ENCODE peak calls at places on chromosomes 2 and 18, in eight cellular contexts. N is psoas muscle, D is GM13976, Q is K562, P is astrocyte, E is NB4, A is HCT116, J is WTC11. K is an unnamed sample.

GRCh38 chr18:44507729-44508325 is 172.9 kb upstream of the SETBP1 start:
- DNase-seq in N (peak; percentile 14), P (no peak), Q (no peak), E (peak; percentile 24), A (no peak), D (no peak), J (no peak), K (peak; percentile 23)

GRCh38 chr2:209990838-209991237 is 11.6 kb upstream of the RPE start:
- DNase-seq in P (no peak), Q (no peak), D (no peak), A (no peak), N (no peak), J (no peak), E (no peak), K (no peak)

GRCh38 chr2:214740867-214741266 is 68.6 kb downstream of the BARD1 start:
- DNase-seq in Q (no peak), N (no peak), A (no peak), P (no peak), E (no peak), J (no peak), D (no peak), K (no peak)

GRCh38 chr18:74633652-74634352 is 36.1 kb downstream of the ZNF407 start:
- DNase-seq in P (peak; percentile 19), A (no peak), D (no peak), N (no peak), Q (no peak), J (no peak), E (no peak), K (no peak)

GRCh38 chr18:36127866-36128845 is 984 bp downstream of the SLC39A6 start:
- DNase-seq in E (peak; percentile 24), P (peak; percentile 38), J (peak; percentile 29), D (no peak), A (no peak), N (no peak), Q (peak; percentile 39), K (no peak)

GRCh38 chr18:54558609-54559585 is 32.1 kb upstream of the DYNAP start:
- DNase-seq in P (peak; percentile 2), D (peak; percentile 17), N (no peak), Q (peak; percentile 23), J (no peak), A (no peak), E (peak; percentile 15), K (no peak)

GRCh38 chr18:48129621-48130082 is 199.2 kb upstream of the SMAD2 start:
- DNase-seq in Q (no peak), E (no peak), N (no peak), J (no peak), D (no peak), P (no peak), A (no peak), K (no peak)

GRCh38 chr2:147224070-147224469 is 620.8 kb upstream of the ACVR2A start:
- DNase-seq in A (no peak), J (no peak), Q (no peak), E (no peak), N (no peak), D (no peak), P (peak; percentile 46), K (no peak)

GRCh38 chr2:147373800-147374409 is 470.9 kb upstream of the ACVR2A start:
- DNase-seq in N (no peak), D (no peak), Q (no peak), P (no peak), J (no peak), A (no peak), E (no peak), K (no peak)

GRCh38 chr2:234137400-234138014 is 87.0 kb downstream of the SPP2 start:
- DNase-seq in D (no peak), P (peak; percentile 88), E (no peak), Q (no peak), A (no peak), J (no peak), N (no peak), K (no peak)

GRCh38 chr2:68469935-68470334 is 2.5 kb downstream of the APLF start:
- DNase-seq in J (no peak), N (no peak), D (no peak), P (no peak), Q (no peak), E (no peak), A (no peak), K (no peak)

GRCh38 chr2:24840164-24840869 is 47.1 kb downstream of the CENPO start:
- DNase-seq in P (no peak), A (no peak), Q (no peak), N (no peak), J (no peak), D (no peak), E (no peak), K (no peak)

GRCh38 chr18:46636040-46636630 is 20.9 kb downstream of the LOXHD1 start:
- DNase-seq in A (no peak), J (no peak), P (no peak), Q (no peak), D (no peak), E (no peak), N (no peak), K (no peak)

GRCh38 chr18:13513015-13513414 is 213.3 kb downstream of the FAM210A start:
- DNase-seq in E (no peak), P (peak; percentile 41), A (no peak), N (peak; percentile 34), Q (no peak), J (no peak), D (no peak), K (no peak)

GRCh38 chr2:26237868-26238267 is 6.6 kb downstream of the HADHA start:
- DNase-seq in Q (no peak), D (no peak), A (no peak), P (no peak), N (no peak), E (no peak), J (no peak), K (no peak)

GRCh38 chr2:235950473-235950809 is 217.7 kb downstream of the GBX2 start:
- DNase-seq in D (no peak), P (no peak), Q (no peak), A (no peak), N (no peak), J (no peak), E (no peak), K (no peak)

GRCh38 chr2:142531375-142531774 is 346.1 kb upstream of the KYNU start:
- DNase-seq in P (peak; percentile 32), E (no peak), J (no peak), N (no peak), D (no peak), A (peak; percentile 18), Q (no peak), K (no peak)

GRCh38 chr2:96265840-96266569 is at the start of the genes CIAO1 and TMEM127:
- DNase-seq in Q (peak; percentile 93), N (peak; percentile 98), A (peak; percentile 90), D (peak; percentile 99), P (peak; percentile 95), E (peak; percentile 100), J (peak; percentile 98), K (peak; percentile 97)
- TF ChIP-seq CTCF in Q (peak; percentile 37), N (peak; percentile 14), A (no peak), D (no peak), P (no peak), E (no peak), J (no peak), K (peak; percentile 25)

DNA sequence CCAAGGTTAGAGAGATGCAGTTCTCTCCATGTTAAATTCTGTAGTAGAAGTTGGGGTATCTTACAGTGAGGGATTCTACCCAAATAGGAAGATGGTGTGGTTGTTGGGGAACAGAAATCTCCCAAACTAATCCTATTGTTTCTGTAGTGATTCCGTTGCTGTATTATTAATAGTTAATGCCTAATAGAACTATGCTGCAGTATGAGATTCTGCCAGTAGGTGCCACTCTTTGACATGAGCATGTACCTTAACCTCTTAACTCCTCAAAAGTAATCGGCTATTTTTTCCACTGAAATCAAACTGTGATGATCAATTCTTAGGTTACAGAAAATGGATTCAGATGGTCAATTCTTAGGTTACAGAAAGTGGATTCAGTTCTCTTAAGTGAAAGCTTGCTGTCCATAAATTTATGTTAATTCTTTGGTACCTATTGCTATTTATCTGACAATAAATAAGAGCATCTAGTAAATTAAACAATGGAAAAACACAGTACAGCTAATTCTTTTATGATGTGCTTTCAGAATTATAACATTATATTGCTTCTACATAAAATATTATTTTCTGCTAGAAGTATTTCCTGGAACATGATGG is 97.9 kb upstream of the DLX2 start:
- DNase-seq in J (peak; percentile 33), A (peak; percentile 49), E (peak; percentile 58), N (no peak), Q (peak; percentile 35), P (no peak), D (no peak), K (no peak)
- TF ChIP-seq CTCF in J (peak; percentile 49), A (peak; percentile 51), E (peak; percentile 49), N (peak; percentile 51), Q (peak; percentile 50), P (peak; percentile 40), D (peak; percentile 6), K (peak; percentile 14)

GRCh38 chr2:62657752-62658151 is 47.8 kb upstream of the EHBP1 start:
- DNase-seq in E (no peak), P (no peak), N (no peak), Q (no peak), A (no peak), D (no peak), J (no peak), K (no peak)
- TF ChIP-seq CTCF in E (no peak), P (no peak), N (no peak), Q (no peak), A (no peak), D (no peak), J (no peak), K (no peak)

DNA sequence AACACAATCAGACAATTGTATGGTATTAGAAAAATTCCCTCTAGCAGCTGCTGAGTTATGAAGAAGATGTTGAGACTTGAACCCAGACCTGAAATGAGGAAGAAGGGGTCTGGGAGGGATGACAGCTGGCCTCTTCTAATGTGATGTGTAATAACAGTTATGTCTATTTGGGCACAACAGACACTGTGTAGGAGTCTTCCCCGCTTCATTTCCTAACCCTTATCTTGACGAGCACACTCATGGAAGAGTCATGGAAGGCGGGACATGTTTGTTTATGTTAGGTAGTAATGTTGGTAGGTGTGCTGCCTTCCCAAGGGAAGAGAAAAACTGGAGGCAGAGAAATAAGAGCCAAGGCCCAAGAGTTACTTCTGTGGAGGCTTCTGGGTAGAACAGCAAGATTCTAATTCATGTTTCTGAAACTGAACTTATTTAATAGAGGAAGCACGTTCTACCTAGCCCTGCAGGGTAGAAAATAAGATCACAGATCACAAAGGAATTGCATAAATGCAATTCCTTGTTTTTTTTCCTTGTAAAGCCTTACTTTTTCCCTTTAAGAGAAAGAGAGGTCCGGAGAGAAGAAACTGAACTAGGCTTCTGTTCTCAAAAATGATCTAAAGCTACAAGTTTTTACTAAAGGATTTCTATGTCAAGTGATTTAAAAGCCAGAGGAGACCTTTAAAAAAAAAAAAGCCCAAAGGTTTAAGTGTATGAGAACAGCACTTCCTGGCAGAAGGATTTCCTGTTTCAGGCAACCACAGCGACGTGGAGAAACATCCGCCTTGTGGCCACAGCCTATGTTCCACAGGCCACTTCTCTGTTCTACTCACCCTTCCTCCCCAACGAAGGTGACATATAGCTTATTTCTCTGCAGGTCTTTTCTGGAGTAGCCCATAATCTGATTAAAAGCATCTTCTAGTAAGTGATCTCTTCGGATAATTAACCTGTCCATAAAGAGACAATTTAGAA is 68.5 kb upstream of the STK17B start:
- DNase-seq in J (no peak), E (peak; percentile 97), P (peak; percentile 80), N (peak; percentile 50), D (peak; percentile 55), A (peak; percentile 8), Q (peak; percentile 22), K (peak; percentile 74)
- TF ChIP-seq CTCF in J (no peak), E (no peak), P (no peak), N (no peak), D (peak; percentile 3), A (no peak), Q (no peak), K (no peak)

GRCh38 chr2:9412756-9413155 is 10.6 kb downstream of the ITGB1BP1 start:
- DNase-seq in J (no peak), E (no peak), N (no peak), A (no peak), D (no peak), P (no peak), Q (no peak), K (no peak)
- TF ChIP-seq CTCF in J (no peak), E (no peak), N (no peak), A (no peak), D (no peak), P (no peak), Q (no peak), K (no peak)

K was measured in natural killer cell.